ENCODE peak calls at places on chromosome 22, in four cellular contexts. One of them, this sample, is unnamed.

GRCh38 chr22:38989461-38989860 is 7.3 kb downstream of the APOBEC3B start:
- DNase-seq in GF-D8: no peak
- DNase-seq in stimulated activated CD8-positive, alpha-beta memory T cell treated with anti-CD3 and anti-CD28 coated beads, Interleukin-2, amount 100 ng/mL, for 1 hour: no peak
- DNase-seq in bronchial epithelial cell: no peak
- DNase-seq in this sample: no peak

GRCh38 chr22:39546889-39547586 is 14.5 kb upstream of the RPS19BP1 start:
- DNase-seq in bronchial epithelial cell: no peak
- DNase-seq in GF-D8: no peak
- DNase-seq in stimulated activated CD8-positive, alpha-beta memory T cell treated with anti-CD3 and anti-CD28 coated beads, Interleukin-2, amount 100 ng/mL, for 1 hour: no peak
- DNase-seq in this sample: no peak

GRCh38 chr22:39690901-39691620 is 120.5 kb downstream of the CACNA1I start:
- DNase-seq in bronchial epithelial cell: no peak
- DNase-seq in GF-D8: no peak
- DNase-seq in stimulated activated CD8-positive, alpha-beta memory T cell treated with anti-CD3 and anti-CD28 coated beads, Interleukin-2, amount 100 ng/mL, for 1 hour: no peak
- DNase-seq in this sample: no peak

GRCh38 chr22:45678961-45679912 is 7.6 kb downstream of the ATXN10 start:
- DNase-seq in bronchial epithelial cell: peak
- DNase-seq in stimulated activated CD8-positive, alpha-beta memory T cell treated with anti-CD3 and anti-CD28 coated beads, Interleukin-2, amount 100 ng/mL, for 1 hour: no peak
- DNase-seq in GF-D8: no peak
- DNase-seq in this sample: no peak

GRCh38 chr22:49052023-49052538 is 775.6 kb downstream of the BRD1 start:
- DNase-seq in bronchial epithelial cell: no peak
- DNase-seq in GF-D8: no peak
- DNase-seq in stimulated activated CD8-positive, alpha-beta memory T cell treated with anti-CD3 and anti-CD28 coated beads, Interleukin-2, amount 100 ng/mL, for 1 hour: peak
- DNase-seq in this sample: no peak

GRCh38 chr22:35633520-35633919 is 14.7 kb upstream of the APOL6 start:
- DNase-seq in GF-D8: no peak
- DNase-seq in stimulated activated CD8-positive, alpha-beta memory T cell treated with anti-CD3 and anti-CD28 coated beads, Interleukin-2, amount 100 ng/mL, for 1 hour: no peak
- DNase-seq in bronchial epithelial cell: no peak
- DNase-seq in this sample: no peak

GRCh38 chr22:37017356-37017755 is 1.9 kb downstream of the TST start:
- DNase-seq in bronchial epithelial cell: no peak
- DNase-seq in stimulated activated CD8-positive, alpha-beta memory T cell treated with anti-CD3 and anti-CD28 coated beads, Interleukin-2, amount 100 ng/mL, for 1 hour: no peak
- DNase-seq in GF-D8: no peak
- DNase-seq in this sample: no peak

GRCh38 chr22:22246706-22247105 is 2.1 kb downstream of the VPREB1 start:
- DNase-seq in stimulated activated CD8-positive, alpha-beta memory T cell treated with anti-CD3 and anti-CD28 coated beads, Interleukin-2, amount 100 ng/mL, for 1 hour: no peak
- DNase-seq in bronchial epithelial cell: no peak
- DNase-seq in GF-D8: no peak
- DNase-seq in this sample: no peak

GRCh38 chr22:49306632-49306975 is 521.1 kb downstream of the BRD1 start:
- DNase-seq in stimulated activated CD8-positive, alpha-beta memory T cell treated with anti-CD3 and anti-CD28 coated beads, Interleukin-2, amount 100 ng/mL, for 1 hour: no peak
- DNase-seq in GF-D8: no peak
- DNase-seq in bronchial epithelial cell: no peak
- DNase-seq in this sample: no peak